ENCODE peak calls at places on chromosome 21, in four cellular contexts. L is endodermal cell, C is A549, G is PC-3. Q is an unnamed sample.

GRCh38 chr21:28633803-28634572 is 358.7 kb downstream of the LTN1 start:
- DNase-seq in L (no peak), C (no peak), G (peak; percentile 91), Q (no peak)

GRCh38 chr21:41778974-41779600 is 12.2 kb upstream of the RIPK4 start:
- DNase-seq in L (peak; percentile 69), C (no peak), G (peak; percentile 87), Q (no peak)

GRCh38 chr21:21715286-21715969 is 717.2 kb downstream of the NCAM2 start:
- DNase-seq in L (no peak), C (no peak), G (peak; percentile 3), Q (no peak)

GRCh38 chr21:39321424-39321823 is 8.0 kb upstream of the BRWD1 start:
- DNase-seq in L (no peak), C (no peak), G (peak; percentile 87), Q (no peak)

GRCh38 chr21:24941316-24942185 is 665.7 kb downstream of the MRPL39 start:
- DNase-seq in L (no peak), C (no peak), G (peak; percentile 44), Q (no peak)

GRCh38 chr21:26850116-26850643 is 5.0 kb upstream of the ADAMTS1 start:
- DNase-seq in L (no peak), C (no peak), G (peak; percentile 80), Q (no peak)

GRCh38 chr21:29423521-29423920 is 124.8 kb downstream of the BACH1 start:
- DNase-seq in L (no peak), C (no peak), G (no peak), Q (no peak)

GRCh38 chr21:41924355-41924754 is 29.5 kb downstream of the C2CD2 start:
- DNase-seq in L (no peak), C (no peak), G (no peak), Q (no peak)

GRCh38 chr21:28550057-28550825 is 442.4 kb downstream of the LTN1 start:
- DNase-seq in L (no peak), C (no peak), G (peak; percentile 92), Q (no peak)

GRCh38 chr21:31110430-31110829 is 72.2 kb upstream of the KRTAP19-8 start:
- DNase-seq in L (no peak), C (no peak), G (no peak), Q (no peak)

GRCh38 chr21:38925923-38926322 is 120.2 kb downstream of the ETS2 start:
- DNase-seq in L (no peak), C (no peak), G (peak; percentile 87), Q (no peak)

GRCh38 chr21:28776251-28776650 is 216.4 kb downstream of the LTN1 start:
- DNase-seq in L (no peak), C (no peak), G (peak; percentile 21), Q (no peak)

GRCh38 chr21:30480145-30480544 is at the start of gene KRTAP19-1:
- DNase-seq in L (no peak), C (no peak), G (no peak), Q (no peak)

GRCh38 chr21:23837564-23837963 is 1769.7 kb downstream of the MRPL39 start:
- DNase-seq in L (no peak), C (no peak), G (peak; percentile 16), Q (no peak)

GRCh38 chr21:38165466-38166213 is 91.2 kb upstream of the KCNJ15 start:
- DNase-seq in L (peak; percentile 59), C (no peak), G (no peak), Q (no peak)

GRCh38 chr21:39125752-39126485 is 57.3 kb downstream of the PSMG1 start:
- DNase-seq in L (peak; percentile 86), C (no peak), G (peak; percentile 83), Q (peak; percentile 21)

GRCh38 chr21:38478782-38479181 is 19.5 kb downstream of the ERG start:
- DNase-seq in L (no peak), C (no peak), G (no peak), Q (no peak)

GRCh38 chr21:15495965-15496364 is 233.8 kb upstream of the USP25 start:
- DNase-seq in L (peak; percentile 42), C (no peak), G (peak; percentile 72), Q (no peak)

GRCh38 chr21:25402134-25402957 is 204.9 kb downstream of the MRPL39 start:
- DNase-seq in L (no peak), C (no peak), G (no peak), Q (no peak)

GRCh38 chr21:39373634-39374033 is 24.7 kb upstream of the HMGN1 start:
- DNase-seq in L (peak; percentile 66), C (no peak), G (peak; percentile 73), Q (no peak)

GRCh38 chr21:22762463-22762862 is 1764.3 kb downstream of the NCAM2 start:
- DNase-seq in L (no peak), C (no peak), G (no peak), Q (no peak)

GRCh38 chr21:28883931-28884330 is 108.7 kb downstream of the LTN1 start:
- DNase-seq in L (no peak), C (no peak), G (no peak), Q (no peak)

GRCh38 chr21:25039461-25040380 is 567.6 kb downstream of the MRPL39 start:
- DNase-seq in L (no peak), C (no peak), G (peak; percentile 47), Q (no peak)

GRCh38 chr21:18893411-18893810 is 489.8 kb upstream of the TMPRSS15 start:
- DNase-seq in L (no peak), C (no peak), G (no peak), Q (no peak)

GRCh38 chr21:42203936-42204335 is 15.0 kb upstream of the ABCG1 start:
- DNase-seq in L (no peak), C (no peak), G (no peak), Q (no peak)

GRCh38 chr21:37758997-37759396 is 157.3 kb downstream of the KCNJ6 start:
- DNase-seq in L (peak; percentile 92), C (peak; percentile 23), G (peak; percentile 53), Q (peak; percentile 52)

GRCh38 chr21:26115346-26115745 is 55.2 kb downstream of the APP start:
- DNase-seq in L (no peak), C (no peak), G (peak; percentile 70), Q (no peak)

GRCh38 chr21:24938592-24938991 is 668.7 kb downstream of the MRPL39 start:
- DNase-seq in L (no peak), C (no peak), G (no peak), Q (no peak)

GRCh38 chr21:29403922-29404538 is 105.3 kb downstream of the BACH1 start:
- DNase-seq in L (no peak), C (no peak), G (no peak), Q (no peak)

GRCh38 chr21:41489329-41489728 is 18.6 kb downstream of the TMPRSS2 start:
- DNase-seq in L (no peak), C (no peak), G (no peak), Q (no peak)

GRCh38 chr21:26941436-26941835 is 25.5 kb downstream of the ADAMTS5 start:
- DNase-seq in L (no peak), C (no peak), G (peak; percentile 23), Q (no peak)

GRCh38 chr21:44050276-44050675 is 38.2 kb downstream of the TRAPPC10 start:
- DNase-seq in L (no peak), C (no peak), G (no peak), Q (no peak)

GRCh38 chr21:42694751-42695150 is 41.3 kb downstream of the PDE9A start:
- DNase-seq in L (peak; percentile 22), C (no peak), G (no peak), Q (no peak)

GRCh38 chr21:38914531-38915385 is 109.0 kb downstream of the ETS2 start:
- DNase-seq in L (peak; percentile 76), C (no peak), G (no peak), Q (no peak)

DNA sequence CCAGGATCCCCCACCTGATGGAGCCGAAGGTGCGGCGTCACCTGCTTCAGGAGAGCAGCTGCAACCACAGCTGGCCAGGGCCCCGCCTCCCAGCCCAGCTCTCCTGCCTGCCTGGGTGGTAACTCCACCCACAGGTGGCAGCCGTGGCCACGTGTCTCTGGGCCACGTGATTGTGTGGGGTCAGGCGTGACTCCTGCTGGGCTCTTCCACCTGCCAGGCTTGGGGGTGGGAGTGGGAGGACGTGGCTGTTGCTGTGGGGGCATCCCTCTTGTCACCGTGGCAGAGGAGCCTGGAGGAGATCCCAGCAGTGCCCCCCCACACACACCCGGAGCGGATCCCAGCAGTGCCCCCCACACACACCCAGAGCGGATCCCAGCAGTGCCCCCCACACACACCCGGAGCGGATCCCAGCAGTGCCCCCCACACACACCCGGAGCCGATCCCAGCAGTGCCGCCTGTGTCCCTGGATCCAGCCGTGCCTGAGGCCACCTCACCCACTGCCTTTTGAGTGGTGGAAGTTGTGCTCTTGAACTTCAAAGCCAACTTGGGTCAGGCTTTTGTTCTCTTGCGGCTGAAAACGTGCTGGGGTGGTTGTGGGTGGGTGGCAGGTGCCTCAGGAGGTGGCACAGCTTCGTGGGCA is 32.2 kb downstream of the POFUT2 start:
- DNase-seq in L (peak; percentile 39), C (no peak), G (peak; percentile 53), Q (no peak)
- TF ChIP-seq CTCF in L (no peak), C (no peak), G (no peak), Q (no peak)

GRCh38 chr21:32578107-32578691 is 7.1 kb downstream of the TCP10L start:
- DNase-seq in L (peak; percentile 88), C (no peak), G (peak; percentile 26), Q (no peak)
- TF ChIP-seq CTCF in L (peak; percentile 79), C (peak; percentile 23), G (peak; percentile 61), Q (peak; percentile 35)

DNA sequence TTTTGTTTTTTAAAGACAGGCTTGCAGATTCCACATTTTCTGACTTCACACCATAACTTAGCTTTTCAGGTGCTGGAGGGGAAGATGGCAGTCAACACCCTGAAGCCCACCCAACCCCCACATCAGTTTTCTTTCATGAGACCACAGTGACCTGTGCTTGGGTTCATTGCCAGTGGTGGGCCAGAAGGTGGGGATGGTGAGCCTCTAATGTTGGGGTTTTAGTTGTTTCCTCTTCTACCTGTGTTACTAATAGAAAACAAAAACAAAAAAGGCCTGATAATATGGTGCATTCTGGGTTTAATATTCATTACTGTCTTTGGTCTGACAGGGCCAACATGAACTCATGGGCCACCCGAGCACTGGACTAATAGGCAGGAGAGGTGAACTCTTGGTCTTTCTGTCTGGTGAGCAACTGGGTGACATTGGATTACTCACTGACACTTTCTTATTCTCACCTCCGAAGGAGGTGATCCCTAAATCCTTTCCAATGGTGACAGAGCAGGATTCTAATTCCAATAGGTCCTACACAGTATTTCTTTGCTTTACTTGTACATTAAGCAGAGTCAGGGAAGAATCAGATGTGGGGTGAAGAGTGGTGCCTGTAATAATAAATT is 132.8 kb downstream of the CLIC6 start:
- DNase-seq in L (peak; percentile 79), C (peak; percentile 22), G (peak; percentile 30), Q (no peak)
- TF ChIP-seq CTCF in L (peak; percentile 85), C (peak; percentile 28), G (peak; percentile 54), Q (peak; percentile 44)

GRCh38 chr21:36754241-36754881 is 55.4 kb downstream of the SIM2 start:
- DNase-seq in L (no peak), C (no peak), G (no peak), Q (no peak)
- TF ChIP-seq CTCF in L (peak; percentile 12), C (no peak), G (no peak), Q (no peak)

GRCh38 chr21:16851054-16851453 is 661.8 kb upstream of the CXADR start:
- DNase-seq in L (no peak), C (no peak), G (no peak), Q (no peak)
- TF ChIP-seq CTCF in L (peak; percentile 67), C (no peak), G (no peak), Q (peak; percentile 45)

GRCh38 chr21:34795152-34796141 is 126.7 kb downstream of the CLIC6 start:
- DNase-seq in L (no peak), C (peak; percentile 28), G (peak; percentile 92), Q (no peak)
- TF ChIP-seq CTCF in L (no peak), C (peak; percentile 26), G (peak; percentile 39), Q (no peak)

GRCh38 chr21:45895778-45896370 is 85.7 kb upstream of the COL6A1 start:
- DNase-seq in L (no peak), C (no peak), G (no peak), Q (no peak)
- TF ChIP-seq CTCF in L (no peak), C (no peak), G (no peak), Q (no peak)

Q was measured in neural crest cell.